ENCODE peak calls at places on chromosomes 7 and 10, in five cellular contexts. R is dorsolateral prefrontal cortex, K is AG08396, E is NCI-H524, V is transverse colon. B is an unnamed sample.
A peak's percentile ranks its signal among the peaks of the same experiment; 100 is the strongest.

GRCh38 chr10:124220547-124220946 is 127.1 kb upstream of the CHST15 start:
- DNase-seq in V (no peak), K (no peak), E (no peak), R (no peak), B (no peak)

GRCh38 chr10:100562806-100563293 is 27.1 kb downstream of the HIF1AN start:
- DNase-seq in V (no peak), E (peak; percentile 35), R (peak; percentile 54), K (peak; percentile 88), B (no peak)

GRCh38 chr7:116786791-116787443 is 75.5 kb upstream of the CAPZA2 start:
- DNase-seq in K (no peak), E (no peak), R (no peak), V (no peak), B (no peak)

GRCh38 chr7:26891400-26892355 is 27.3 kb upstream of the SKAP2 start:
- DNase-seq in V (no peak), E (no peak), R (no peak), K (no peak), B (no peak)

GRCh38 chr10:18140149-18140956 is at the start of gene CACNB2:
- DNase-seq in V (peak; percentile 75), R (peak; percentile 78), E (peak; percentile 12), K (peak; percentile 29), B (peak; percentile 10)

GRCh38 chr7:151438864-151439601 is 908 bp downstream of the CRYGN start:
- DNase-seq in K (no peak), E (no peak), R (no peak), V (no peak), B (no peak)

GRCh38 chr7:151139791-151140190 is 27.7 kb downstream of the GBX1 start:
- DNase-seq in K (no peak), E (no peak), V (peak; percentile 1), R (no peak), B (no peak)

GRCh38 chr7:77757589-77757988 is 40.6 kb downstream of the TMEM60 start:
- DNase-seq in R (no peak), K (no peak), V (no peak), E (no peak), B (no peak)

GRCh38 chr7:156347132-156347531 is 293.4 kb upstream of the RNF32 start:
- DNase-seq in K (no peak), V (no peak), E (no peak), R (no peak), B (no peak)

GRCh38 chr10:112966191-112966855 is 16.3 kb downstream of the TCF7L2 start:
- DNase-seq in E (peak; percentile 26), R (no peak), V (no peak), K (no peak), B (no peak)

GRCh38 chr7:138834583-138834982 is 36.6 kb upstream of the ATP6V0A4 start:
- DNase-seq in V (no peak), K (no peak), E (no peak), R (no peak), B (no peak)

GRCh38 chr10:84341983-84342382 is 13.6 kb downstream of the CCSER2 start:
- DNase-seq in E (no peak), K (no peak), R (no peak), V (no peak), B (no peak)

GRCh38 chr10:62386401-62387320 is 12.5 kb downstream of the ZNF365 start:
- DNase-seq in E (no peak), R (no peak), K (no peak), V (no peak), B (no peak)

GRCh38 chr10:100749309-100750217 is 4.2 kb downstream of the PAX2 start:
- DNase-seq in R (no peak), V (no peak), K (peak; percentile 19), E (no peak), B (no peak)

GRCh38 chr7:39525926-39526325 is 40.3 kb upstream of the YAE1 start:
- DNase-seq in R (no peak), V (no peak), E (no peak), K (no peak), B (no peak)

GRCh38 chr7:150966002-150966401 is 12.1 kb downstream of the KCNH2 start:
- DNase-seq in R (no peak), V (no peak), K (no peak), E (no peak), B (no peak)

GRCh38 chr10:86258488-86258887 is 108.1 kb downstream of the GRID1 start:
- DNase-seq in K (no peak), R (peak; percentile 75), E (no peak), V (no peak), B (no peak)

GRCh38 chr7:32298403-32299132 is 191.6 kb downstream of the LSM5 start:
- DNase-seq in K (peak; percentile 17), V (no peak), R (no peak), E (peak; percentile 51), B (no peak)

GRCh38 chr10:121450247-121450646 is 148.0 kb downstream of the FGFR2 start:
- DNase-seq in V (no peak), K (no peak), R (no peak), E (no peak), B (no peak)

GRCh38 chr7:69173341-69173740 is 424.9 kb upstream of the AUTS2 start:
- DNase-seq in K (no peak), E (no peak), R (no peak), V (no peak), B (no peak)

GRCh38 chr10:79354615-79355014 is 7.3 kb downstream of the PPIF start:
- DNase-seq in R (no peak), E (no peak), K (no peak), V (no peak), B (no peak)

GRCh38 chr10:60627778-60628773 is 150.2 kb upstream of the CDK1 start:
- DNase-seq in K (no peak), V (no peak), E (no peak), R (no peak), B (no peak)

GRCh38 chr7:12207046-12207445 is 4.0 kb upstream of the TMEM106B start:
- DNase-seq in E (no peak), K (no peak), R (no peak), V (no peak), B (no peak)

GRCh38 chr10:13891542-13892431 is 305.0 kb downstream of the PRPF18 start:
- DNase-seq in R (no peak), K (peak; percentile 77), V (no peak), E (no peak), B (no peak)

GRCh38 chr7:141891338-141891737 is 24.9 kb upstream of the OR9A4 start:
- DNase-seq in R (no peak), E (no peak), V (no peak), K (no peak), B (no peak)